ENCODE peak calls at places on chromosomes 3 and 15, in eight cellular contexts. One of them, this sample, is unnamed.

GRCh38 chr15:91099616-91100560 is at the start of gene SV2B:
- DNase-seq in T follicular helper cell: peak; percentile 0
- DNase-seq in fibroblast of pulmonary artery: peak; percentile 20
- DNase-seq in central memory CD8-positive, alpha-beta T cell: no peak
- DNase-seq in adrenal gland: peak; percentile 59
- DNase-seq in heart left ventricle: peak; percentile 40
- DNase-seq in astrocyte of the spinal cord: peak; percentile 5
- DNase-seq in T-cell: peak; percentile 5
- DNase-seq in this sample: no peak

GRCh38 chr15:90211009-90211408 is 9.9 kb downstream of the SEMA4B start:
- DNase-seq in central memory CD8-positive, alpha-beta T cell: no peak
- DNase-seq in adrenal gland: no peak
- DNase-seq in T follicular helper cell: no peak
- DNase-seq in fibroblast of pulmonary artery: no peak
- DNase-seq in astrocyte of the spinal cord: no peak
- DNase-seq in T-cell: no peak
- DNase-seq in heart left ventricle: no peak
- DNase-seq in this sample: no peak

GRCh38 chr3:31391150-31391549 is 141.6 kb upstream of the STT3B start:
- DNase-seq in central memory CD8-positive, alpha-beta T cell: no peak
- DNase-seq in adrenal gland: no peak
- DNase-seq in astrocyte of the spinal cord: no peak
- DNase-seq in T-cell: no peak
- DNase-seq in heart left ventricle: no peak
- DNase-seq in T follicular helper cell: no peak
- DNase-seq in fibroblast of pulmonary artery: no peak
- DNase-seq in this sample: no peak

GRCh38 chr3:122572940-122573412 is 4.5 kb upstream of the PARP15 start:
- DNase-seq in heart left ventricle: no peak
- DNase-seq in adrenal gland: peak; percentile 61
- DNase-seq in T-cell: no peak
- DNase-seq in astrocyte of the spinal cord: peak; percentile 30
- DNase-seq in central memory CD8-positive, alpha-beta T cell: no peak
- DNase-seq in fibroblast of pulmonary artery: peak; percentile 51
- DNase-seq in T follicular helper cell: no peak
- DNase-seq in this sample: no peak

GRCh38 chr3:162780313-162780712 is 1283.7 kb downstream of the OTOL1 start:
- DNase-seq in fibroblast of pulmonary artery: peak; percentile 48
- DNase-seq in heart left ventricle: no peak
- DNase-seq in central memory CD8-positive, alpha-beta T cell: no peak
- DNase-seq in T follicular helper cell: no peak
- DNase-seq in astrocyte of the spinal cord: no peak
- DNase-seq in T-cell: no peak
- DNase-seq in adrenal gland: no peak
- DNase-seq in this sample: no peak

GRCh38 chr3:13137808-13138565 is 64.8 kb upstream of the IQSEC1 start:
- DNase-seq in T follicular helper cell: no peak
- DNase-seq in heart left ventricle: no peak
- DNase-seq in central memory CD8-positive, alpha-beta T cell: no peak
- DNase-seq in T-cell: no peak
- DNase-seq in fibroblast of pulmonary artery: no peak
- DNase-seq in astrocyte of the spinal cord: no peak
- DNase-seq in adrenal gland: no peak
- DNase-seq in this sample: no peak

GRCh38 chr3:126375835-126376331 is 18.7 kb upstream of the KLF15 start:
- DNase-seq in astrocyte of the spinal cord: no peak
- DNase-seq in T-cell: no peak
- DNase-seq in adrenal gland: no peak
- DNase-seq in central memory CD8-positive, alpha-beta T cell: no peak
- DNase-seq in fibroblast of pulmonary artery: no peak
- DNase-seq in heart left ventricle: no peak
- DNase-seq in T follicular helper cell: no peak
- DNase-seq in this sample: no peak

GRCh38 chr3:150721285-150722130 is 17.8 kb upstream of the ERICH6 start:
- DNase-seq in central memory CD8-positive, alpha-beta T cell: no peak
- DNase-seq in T-cell: no peak
- DNase-seq in fibroblast of pulmonary artery: peak; percentile 79
- DNase-seq in T follicular helper cell: no peak
- DNase-seq in heart left ventricle: no peak
- DNase-seq in astrocyte of the spinal cord: peak; percentile 76
- DNase-seq in adrenal gland: peak; percentile 28
- DNase-seq in this sample: no peak

GRCh38 chr15:65060641-65061397 is 7.0 kb downstream of the RASL12 start:
- DNase-seq in central memory CD8-positive, alpha-beta T cell: no peak
- DNase-seq in heart left ventricle: no peak
- DNase-seq in T follicular helper cell: no peak
- DNase-seq in fibroblast of pulmonary artery: no peak
- DNase-seq in adrenal gland: peak; percentile 79
- DNase-seq in T-cell: no peak
- DNase-seq in astrocyte of the spinal cord: no peak
- DNase-seq in this sample: peak; percentile 79

GRCh38 chr3:131995936-131996335 is 38.9 kb downstream of the CPNE4 start:
- DNase-seq in heart left ventricle: no peak
- DNase-seq in fibroblast of pulmonary artery: no peak
- DNase-seq in central memory CD8-positive, alpha-beta T cell: no peak
- DNase-seq in adrenal gland: no peak
- DNase-seq in T-cell: no peak
- DNase-seq in astrocyte of the spinal cord: peak; percentile 47
- DNase-seq in T follicular helper cell: no peak
- DNase-seq in this sample: no peak

GRCh38 chr3:129020691-129021090 is 19.6 kb downstream of the EFCC1 start:
- DNase-seq in fibroblast of pulmonary artery: no peak
- DNase-seq in astrocyte of the spinal cord: no peak
- DNase-seq in central memory CD8-positive, alpha-beta T cell: no peak
- DNase-seq in T follicular helper cell: no peak
- DNase-seq in heart left ventricle: no peak
- DNase-seq in T-cell: no peak
- DNase-seq in adrenal gland: no peak
- DNase-seq in this sample: no peak

GRCh38 chr15:40439461-40440299 is 1.1 kb upstream of the BAHD1 start:
- DNase-seq in T-cell: no peak
- DNase-seq in adrenal gland: peak; percentile 79
- DNase-seq in fibroblast of pulmonary artery: peak; percentile 31
- DNase-seq in heart left ventricle: peak; percentile 59
- DNase-seq in central memory CD8-positive, alpha-beta T cell: no peak
- DNase-seq in astrocyte of the spinal cord: no peak
- DNase-seq in T follicular helper cell: no peak
- DNase-seq in this sample: no peak

GRCh38 chr3:12249519-12249918 is 39.4 kb upstream of the PPARG start:
- DNase-seq in T follicular helper cell: no peak
- DNase-seq in T-cell: no peak
- DNase-seq in central memory CD8-positive, alpha-beta T cell: no peak
- DNase-seq in heart left ventricle: no peak
- DNase-seq in fibroblast of pulmonary artery: no peak
- DNase-seq in astrocyte of the spinal cord: no peak
- DNase-seq in adrenal gland: no peak
- DNase-seq in this sample: no peak

GRCh38 chr15:89880727-89881126 is 13.1 kb downstream of the AP3S2 start:
- DNase-seq in central memory CD8-positive, alpha-beta T cell: no peak
- DNase-seq in T-cell: no peak
- DNase-seq in astrocyte of the spinal cord: no peak
- DNase-seq in T follicular helper cell: no peak
- DNase-seq in heart left ventricle: no peak
- DNase-seq in adrenal gland: no peak
- DNase-seq in fibroblast of pulmonary artery: no peak
- DNase-seq in this sample: no peak

GRCh38 chr3:133805384-133805701 is 272 bp upstream of the SRPRB start:
- DNase-seq in T-cell: no peak
- DNase-seq in fibroblast of pulmonary artery: no peak
- DNase-seq in central memory CD8-positive, alpha-beta T cell: no peak
- DNase-seq in T follicular helper cell: no peak
- DNase-seq in heart left ventricle: no peak
- DNase-seq in adrenal gland: no peak
- DNase-seq in astrocyte of the spinal cord: no peak
- DNase-seq in this sample: no peak

GRCh38 chr15:29131336-29132109 is 138.1 kb downstream of the NSMCE3 start:
- DNase-seq in adrenal gland: no peak
- DNase-seq in heart left ventricle: no peak
- DNase-seq in fibroblast of pulmonary artery: no peak
- DNase-seq in T follicular helper cell: no peak
- DNase-seq in T-cell: no peak
- DNase-seq in central memory CD8-positive, alpha-beta T cell: no peak
- DNase-seq in astrocyte of the spinal cord: no peak
- DNase-seq in this sample: no peak

GRCh38 chr15:29822685-29823459 is 604 bp upstream of the TJP1 start:
- DNase-seq in T follicular helper cell: no peak
- DNase-seq in central memory CD8-positive, alpha-beta T cell: no peak
- DNase-seq in T-cell: no peak
- DNase-seq in heart left ventricle: peak; percentile 88
- DNase-seq in astrocyte of the spinal cord: peak; percentile 84
- DNase-seq in adrenal gland: peak; percentile 72
- DNase-seq in fibroblast of pulmonary artery: peak; percentile 79
- DNase-seq in this sample: peak; percentile 82

GRCh38 chr15:100601158-100601557 is 826 bp downstream of the LINS1 start:
- DNase-seq in fibroblast of pulmonary artery: peak; percentile 17
- DNase-seq in T follicular helper cell: peak; percentile 34
- DNase-seq in T-cell: no peak
- DNase-seq in adrenal gland: peak; percentile 16
- DNase-seq in central memory CD8-positive, alpha-beta T cell: no peak
- DNase-seq in heart left ventricle: no peak
- DNase-seq in astrocyte of the spinal cord: no peak
- DNase-seq in this sample: no peak

GRCh38 chr3:143832433-143832832 is 15.8 kb downstream of the SLC9A9 start:
- DNase-seq in heart left ventricle: no peak
- DNase-seq in central memory CD8-positive, alpha-beta T cell: no peak
- DNase-seq in fibroblast of pulmonary artery: no peak
- DNase-seq in astrocyte of the spinal cord: no peak
- DNase-seq in T follicular helper cell: no peak
- DNase-seq in adrenal gland: no peak
- DNase-seq in T-cell: no peak
- DNase-seq in this sample: no peak

GRCh38 chr3:33063651-33064051 is 33.3 kb downstream of the GLB1 start:
- DNase-seq in T-cell: no peak
- DNase-seq in central memory CD8-positive, alpha-beta T cell: no peak
- DNase-seq in T follicular helper cell: no peak
- DNase-seq in fibroblast of pulmonary artery: peak; percentile 21
- DNase-seq in heart left ventricle: no peak
- DNase-seq in astrocyte of the spinal cord: no peak
- DNase-seq in adrenal gland: peak; percentile 16
- DNase-seq in this sample: no peak

GRCh38 chr3:43038010-43038409 is 58.9 kb downstream of the GASK1A start:
- DNase-seq in T follicular helper cell: no peak
- DNase-seq in fibroblast of pulmonary artery: no peak
- DNase-seq in T-cell: no peak
- DNase-seq in heart left ventricle: no peak
- DNase-seq in central memory CD8-positive, alpha-beta T cell: no peak
- DNase-seq in astrocyte of the spinal cord: no peak
- DNase-seq in adrenal gland: no peak
- DNase-seq in this sample: no peak

GRCh38 chr15:69390575-69390974 is 23.6 kb upstream of the KIF23 start:
- DNase-seq in astrocyte of the spinal cord: peak; percentile 45
- DNase-seq in fibroblast of pulmonary artery: no peak
- DNase-seq in adrenal gland: no peak
- DNase-seq in central memory CD8-positive, alpha-beta T cell: no peak
- DNase-seq in T-cell: no peak
- DNase-seq in heart left ventricle: no peak
- DNase-seq in T follicular helper cell: no peak
- DNase-seq in this sample: peak; percentile 13

GRCh38 chr3:66885326-66886000 is 112.6 kb upstream of the KBTBD8 start:
- DNase-seq in T-cell: no peak
- DNase-seq in central memory CD8-positive, alpha-beta T cell: no peak
- DNase-seq in T follicular helper cell: no peak
- DNase-seq in fibroblast of pulmonary artery: peak; percentile 38
- DNase-seq in heart left ventricle: no peak
- DNase-seq in adrenal gland: no peak
- DNase-seq in astrocyte of the spinal cord: peak; percentile 35
- DNase-seq in this sample: no peak

GRCh38 chr3:50642382-50642781 is 25.4 kb downstream of the MAPKAPK3 start:
- DNase-seq in T follicular helper cell: no peak
- DNase-seq in fibroblast of pulmonary artery: no peak
- DNase-seq in astrocyte of the spinal cord: no peak
- DNase-seq in heart left ventricle: no peak
- DNase-seq in adrenal gland: no peak
- DNase-seq in T-cell: no peak
- DNase-seq in central memory CD8-positive, alpha-beta T cell: no peak
- DNase-seq in this sample: no peak

GRCh38 chr3:84487296-84487695 is 471.5 kb upstream of the CADM2 start:
- DNase-seq in T follicular helper cell: no peak
- DNase-seq in T-cell: no peak
- DNase-seq in adrenal gland: no peak
- DNase-seq in central memory CD8-positive, alpha-beta T cell: no peak
- DNase-seq in fibroblast of pulmonary artery: no peak
- DNase-seq in astrocyte of the spinal cord: no peak
- DNase-seq in heart left ventricle: no peak
- DNase-seq in this sample: no peak

GRCh38 chr15:65937046-65937445 is 67.8 kb downstream of the RAB11A start:
- DNase-seq in heart left ventricle: no peak
- DNase-seq in astrocyte of the spinal cord: no peak
- DNase-seq in T follicular helper cell: no peak
- DNase-seq in T-cell: no peak
- DNase-seq in central memory CD8-positive, alpha-beta T cell: no peak
- DNase-seq in adrenal gland: no peak
- DNase-seq in fibroblast of pulmonary artery: no peak
- DNase-seq in this sample: no peak

GRCh38 chr15:75203017-75203907 is 1.6 kb downstream of the C15orf39 start:
- DNase-seq in fibroblast of pulmonary artery: peak; percentile 58
- DNase-seq in astrocyte of the spinal cord: no peak
- DNase-seq in adrenal gland: peak; percentile 57
- DNase-seq in heart left ventricle: no peak
- DNase-seq in central memory CD8-positive, alpha-beta T cell: no peak
- DNase-seq in T follicular helper cell: no peak
- DNase-seq in T-cell: no peak
- DNase-seq in this sample: no peak

GRCh38 chr15:94887406-94887805 is 656.0 kb downstream of the MCTP2 start:
- DNase-seq in heart left ventricle: no peak
- DNase-seq in T-cell: no peak
- DNase-seq in astrocyte of the spinal cord: no peak
- DNase-seq in central memory CD8-positive, alpha-beta T cell: no peak
- DNase-seq in fibroblast of pulmonary artery: no peak
- DNase-seq in T follicular helper cell: no peak
- DNase-seq in adrenal gland: no peak
- DNase-seq in this sample: no peak